ENCODE peak calls at places on chromosomes 5 and 9, in six cellular contexts. One of them, this sample, is unnamed.

GRCh38 chr5:127313847-127314473 is 23.4 kb downstream of the MEGF10 start:
- DNase-seq in bronchial epithelial cell: peak; percentile 36
- DNase-seq in fibroblast of mammary gland: peak; percentile 63
- DNase-seq in mucosa of descending colon: peak; percentile 60
- DNase-seq in CD8-positive, alpha-beta T cell: peak; percentile 73
- DNase-seq in A549: peak; percentile 60
- DNase-seq in this sample: peak; percentile 50

GRCh38 chr5:121273818-121274433 is 577.8 kb upstream of the FTMT start:
- DNase-seq in bronchial epithelial cell: peak; percentile 97
- DNase-seq in A549: peak; percentile 82
- DNase-seq in mucosa of descending colon: no peak
- DNase-seq in CD8-positive, alpha-beta T cell: no peak
- DNase-seq in fibroblast of mammary gland: peak; percentile 94
- DNase-seq in this sample: no peak

GRCh38 chr9:110801426-110801825 is 132.8 kb downstream of the MUSK start:
- DNase-seq in bronchial epithelial cell: no peak
- DNase-seq in fibroblast of mammary gland: no peak
- DNase-seq in CD8-positive, alpha-beta T cell: no peak
- DNase-seq in A549: no peak
- DNase-seq in mucosa of descending colon: no peak
- DNase-seq in this sample: no peak

GRCh38 chr9:88041447-88041846 is 67.1 kb upstream of the CDK20 start:
- DNase-seq in A549: no peak
- DNase-seq in mucosa of descending colon: no peak
- DNase-seq in CD8-positive, alpha-beta T cell: no peak
- DNase-seq in bronchial epithelial cell: no peak
- DNase-seq in fibroblast of mammary gland: peak; percentile 21
- DNase-seq in this sample: no peak

GRCh38 chr5:56668996-56669395 is 146.4 kb upstream of the MAP3K1 start:
- DNase-seq in A549: no peak
- DNase-seq in CD8-positive, alpha-beta T cell: no peak
- DNase-seq in fibroblast of mammary gland: no peak
- DNase-seq in bronchial epithelial cell: peak; percentile 48
- DNase-seq in mucosa of descending colon: no peak
- DNase-seq in this sample: no peak

GRCh38 chr5:101943784-101944183 is 352.3 kb downstream of the SLCO4C1 start:
- DNase-seq in fibroblast of mammary gland: no peak
- DNase-seq in A549: no peak
- DNase-seq in mucosa of descending colon: no peak
- DNase-seq in bronchial epithelial cell: peak; percentile 55
- DNase-seq in CD8-positive, alpha-beta T cell: no peak
- DNase-seq in this sample: no peak

GRCh38 chr9:1879501-1879900 is 135.6 kb upstream of the SMARCA2 start:
- DNase-seq in A549: no peak
- DNase-seq in mucosa of descending colon: no peak
- DNase-seq in CD8-positive, alpha-beta T cell: no peak
- DNase-seq in bronchial epithelial cell: no peak
- DNase-seq in fibroblast of mammary gland: no peak
- DNase-seq in this sample: no peak

GRCh38 chr5:164742025-164742424 is 1236.6 kb downstream of the MAT2B start:
- DNase-seq in bronchial epithelial cell: no peak
- DNase-seq in fibroblast of mammary gland: no peak
- DNase-seq in mucosa of descending colon: no peak
- DNase-seq in CD8-positive, alpha-beta T cell: no peak
- DNase-seq in A549: no peak
- DNase-seq in this sample: no peak

GRCh38 chr9:87812375-87813118 is 70.1 kb upstream of the SPATA31E1 start:
- DNase-seq in A549: peak; percentile 60
- DNase-seq in bronchial epithelial cell: peak; percentile 70
- DNase-seq in mucosa of descending colon: no peak
- DNase-seq in CD8-positive, alpha-beta T cell: no peak
- DNase-seq in fibroblast of mammary gland: peak; percentile 89
- DNase-seq in this sample: no peak

GRCh38 chr9:89374176-89374575 is 55.9 kb downstream of the SECISBP2 start:
- DNase-seq in CD8-positive, alpha-beta T cell: no peak
- DNase-seq in fibroblast of mammary gland: no peak
- DNase-seq in A549: no peak
- DNase-seq in bronchial epithelial cell: no peak
- DNase-seq in mucosa of descending colon: no peak
- DNase-seq in this sample: no peak

GRCh38 chr9:99050292-99050911 is 54.5 kb upstream of the TGFBR1 start:
- DNase-seq in bronchial epithelial cell: peak; percentile 74
- DNase-seq in CD8-positive, alpha-beta T cell: no peak
- DNase-seq in fibroblast of mammary gland: peak; percentile 68
- DNase-seq in A549: peak; percentile 21
- DNase-seq in mucosa of descending colon: no peak
- DNase-seq in this sample: no peak

GRCh38 chr9:87889065-87889881 is 6.6 kb downstream of the SPATA31E1 start:
- DNase-seq in A549: no peak
- DNase-seq in CD8-positive, alpha-beta T cell: no peak
- DNase-seq in fibroblast of mammary gland: no peak
- DNase-seq in mucosa of descending colon: no peak
- DNase-seq in bronchial epithelial cell: no peak
- DNase-seq in this sample: no peak

GRCh38 chr9:114377046-114377445 is 10.7 kb downstream of the AKNA start:
- DNase-seq in bronchial epithelial cell: no peak
- DNase-seq in CD8-positive, alpha-beta T cell: no peak
- DNase-seq in fibroblast of mammary gland: no peak
- DNase-seq in mucosa of descending colon: no peak
- DNase-seq in A549: no peak
- DNase-seq in this sample: no peak

GRCh38 chr5:134603059-134603458 is 29.6 kb downstream of the SAR1B start:
- DNase-seq in mucosa of descending colon: no peak
- DNase-seq in CD8-positive, alpha-beta T cell: no peak
- DNase-seq in bronchial epithelial cell: peak; percentile 65
- DNase-seq in fibroblast of mammary gland: peak; percentile 67
- DNase-seq in A549: no peak
- DNase-seq in this sample: no peak

GRCh38 chr5:78985407-78986223 is 505 bp upstream of the ARSB start:
- DNase-seq in CD8-positive, alpha-beta T cell: peak; percentile 53
- DNase-seq in mucosa of descending colon: no peak
- DNase-seq in bronchial epithelial cell: peak; percentile 46
- DNase-seq in fibroblast of mammary gland: peak; percentile 56
- DNase-seq in A549: peak; percentile 30
- DNase-seq in this sample: peak; percentile 38

GRCh38 chr5:35745193-35745592 is 111.5 kb upstream of the IL7R start:
- DNase-seq in bronchial epithelial cell: no peak
- DNase-seq in fibroblast of mammary gland: no peak
- DNase-seq in A549: no peak
- DNase-seq in CD8-positive, alpha-beta T cell: no peak
- DNase-seq in mucosa of descending colon: no peak
- DNase-seq in this sample: no peak

GRCh38 chr5:145943674-145944121 is 7.3 kb downstream of the SH3RF2 start:
- DNase-seq in mucosa of descending colon: no peak
- DNase-seq in A549: no peak
- DNase-seq in CD8-positive, alpha-beta T cell: no peak
- DNase-seq in bronchial epithelial cell: peak; percentile 90
- DNase-seq in fibroblast of mammary gland: peak; percentile 49
- DNase-seq in this sample: no peak

GRCh38 chr9:133107245-133107722 is 13.8 kb downstream of the RALGDS start:
- DNase-seq in fibroblast of mammary gland: no peak
- DNase-seq in mucosa of descending colon: peak; percentile 33
- DNase-seq in CD8-positive, alpha-beta T cell: no peak
- DNase-seq in bronchial epithelial cell: no peak
- DNase-seq in A549: no peak
- DNase-seq in this sample: no peak

GRCh38 chr9:21137020-21137419 is 4.6 kb downstream of the IFNW1 start:
- DNase-seq in CD8-positive, alpha-beta T cell: no peak
- DNase-seq in A549: no peak
- DNase-seq in bronchial epithelial cell: no peak
- DNase-seq in fibroblast of mammary gland: no peak
- DNase-seq in mucosa of descending colon: no peak
- DNase-seq in this sample: no peak

GRCh38 chr9:21135736-21136135 is 5.9 kb downstream of the IFNW1 start:
- DNase-seq in CD8-positive, alpha-beta T cell: no peak
- DNase-seq in mucosa of descending colon: no peak
- DNase-seq in fibroblast of mammary gland: no peak
- DNase-seq in A549: no peak
- DNase-seq in bronchial epithelial cell: no peak
- DNase-seq in this sample: no peak

GRCh38 chr9:21144620-21145019 is 3.0 kb upstream of the IFNW1 start:
- DNase-seq in mucosa of descending colon: no peak
- DNase-seq in A549: no peak
- DNase-seq in bronchial epithelial cell: no peak
- DNase-seq in fibroblast of mammary gland: no peak
- DNase-seq in CD8-positive, alpha-beta T cell: no peak
- DNase-seq in this sample: no peak

GRCh38 chr9:21141427-21141882 is at the start of gene IFNW1:
- DNase-seq in mucosa of descending colon: no peak
- DNase-seq in fibroblast of mammary gland: peak; percentile 42
- DNase-seq in A549: no peak
- DNase-seq in CD8-positive, alpha-beta T cell: no peak
- DNase-seq in bronchial epithelial cell: no peak
- DNase-seq in this sample: no peak
- TF ChIP-seq CTCF in mucosa of descending colon: no peak
- TF ChIP-seq CTCF in fibroblast of mammary gland: peak; percentile 41
- TF ChIP-seq CTCF in A549: no peak
- TF ChIP-seq CTCF in CD8-positive, alpha-beta T cell: no peak
- TF ChIP-seq CTCF in bronchial epithelial cell: peak; percentile 17
- TF ChIP-seq CTCF in this sample: no peak

GRCh38 chr5:95822408-95823240 is at the start of gene GLRX:
- DNase-seq in mucosa of descending colon: peak; percentile 82
- DNase-seq in A549: peak; percentile 88
- DNase-seq in bronchial epithelial cell: peak; percentile 97
- DNase-seq in CD8-positive, alpha-beta T cell: peak; percentile 67
- DNase-seq in fibroblast of mammary gland: peak; percentile 96
- DNase-seq in this sample: no peak

GRCh38 chr5:95824747-95825146 is 2.2 kb upstream of the GLRX start:
- DNase-seq in fibroblast of mammary gland: no peak
- DNase-seq in mucosa of descending colon: no peak
- DNase-seq in CD8-positive, alpha-beta T cell: no peak
- DNase-seq in bronchial epithelial cell: no peak
- DNase-seq in A549: no peak
- DNase-seq in this sample: no peak

GRCh38 chr5:95823241-95823737 is 763 bp upstream of the GLRX start:
- DNase-seq in CD8-positive, alpha-beta T cell: no peak
- DNase-seq in mucosa of descending colon: no peak
- DNase-seq in bronchial epithelial cell: no peak
- DNase-seq in fibroblast of mammary gland: no peak
- DNase-seq in A549: no peak
- DNase-seq in this sample: no peak

GRCh38 chr5:95822038-95822407 is 503 bp downstream of the GLRX start:
- DNase-seq in CD8-positive, alpha-beta T cell: peak; percentile 33
- DNase-seq in mucosa of descending colon: peak; percentile 82
- DNase-seq in fibroblast of mammary gland: peak; percentile 63
- DNase-seq in A549: peak; percentile 57
- DNase-seq in bronchial epithelial cell: no peak
- DNase-seq in this sample: peak; percentile 43

DNA sequence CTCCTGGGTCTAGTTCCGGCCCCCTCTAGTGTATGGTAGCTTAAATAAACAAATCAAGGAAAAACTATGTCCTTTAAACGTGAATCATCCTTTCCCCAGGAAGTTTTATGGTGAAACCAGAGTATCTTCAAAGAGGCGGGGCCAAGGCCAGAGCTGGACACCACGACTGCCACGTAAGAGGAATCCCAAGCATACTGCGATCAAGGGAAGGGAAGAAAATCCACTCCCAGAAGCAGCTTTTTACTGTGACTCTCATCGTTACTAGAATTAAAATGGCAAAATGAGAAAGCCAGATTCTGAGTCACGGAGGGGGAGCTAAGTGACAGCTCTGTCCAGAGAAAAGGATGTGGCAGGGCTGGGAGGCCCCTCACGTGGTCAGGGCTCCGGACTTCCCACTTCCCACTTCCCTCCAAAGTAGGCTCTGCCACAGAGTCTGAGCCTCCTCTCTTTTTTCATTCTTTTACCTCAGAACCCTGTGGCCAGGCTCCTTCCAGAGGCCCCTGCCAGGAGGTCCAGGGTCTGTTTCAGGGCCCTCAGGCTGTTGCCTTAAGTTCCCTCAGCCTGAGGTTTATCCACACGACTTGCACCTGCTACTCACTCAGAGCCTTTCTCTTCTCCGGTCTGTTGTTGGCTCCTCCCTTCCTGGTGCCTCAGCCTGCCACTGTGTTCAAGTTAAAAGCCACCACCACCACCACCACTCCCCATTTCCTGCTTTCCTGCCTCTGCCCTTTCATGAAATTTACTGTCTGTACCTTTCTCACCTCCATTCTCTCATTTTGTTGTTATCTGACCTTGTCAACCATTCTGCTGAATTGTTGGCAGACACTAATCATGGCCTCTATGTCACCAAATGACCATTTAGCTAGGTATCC is 1.4 kb upstream of the GLRX start:
- DNase-seq in mucosa of descending colon: peak; percentile 77
- DNase-seq in bronchial epithelial cell: peak; percentile 74
- DNase-seq in A549: peak; percentile 90
- DNase-seq in fibroblast of mammary gland: peak; percentile 96
- DNase-seq in CD8-positive, alpha-beta T cell: peak; percentile 70
- DNase-seq in this sample: no peak
- TF ChIP-seq CTCF in mucosa of descending colon: no peak
- TF ChIP-seq CTCF in bronchial epithelial cell: no peak
- TF ChIP-seq CTCF in A549: no peak
- TF ChIP-seq CTCF in fibroblast of mammary gland: no peak
- TF ChIP-seq CTCF in CD8-positive, alpha-beta T cell: no peak
- TF ChIP-seq CTCF in this sample: no peak

GRCh38 chr5:136892026-136892425 is 526.7 kb upstream of the TRPC7 start:
- DNase-seq in fibroblast of mammary gland: no peak
- DNase-seq in A549: no peak
- DNase-seq in CD8-positive, alpha-beta T cell: no peak
- DNase-seq in bronchial epithelial cell: no peak
- DNase-seq in mucosa of descending colon: no peak
- DNase-seq in this sample: no peak

GRCh38 chr5:136890431-136891148 is 525.2 kb upstream of the TRPC7 start:
- DNase-seq in A549: no peak
- DNase-seq in CD8-positive, alpha-beta T cell: no peak
- DNase-seq in fibroblast of mammary gland: no peak
- DNase-seq in bronchial epithelial cell: no peak
- DNase-seq in mucosa of descending colon: no peak
- DNase-seq in this sample: no peak

GRCh38 chr5:136886623-136887022 is 521.3 kb upstream of the TRPC7 start:
- DNase-seq in mucosa of descending colon: no peak
- DNase-seq in fibroblast of mammary gland: no peak
- DNase-seq in CD8-positive, alpha-beta T cell: no peak
- DNase-seq in bronchial epithelial cell: peak; percentile 10
- DNase-seq in A549: no peak
- DNase-seq in this sample: no peak

GRCh38 chr5:136891601-136892000 is 526.3 kb upstream of the TRPC7 start:
- DNase-seq in mucosa of descending colon: no peak
- DNase-seq in A549: no peak
- DNase-seq in fibroblast of mammary gland: no peak
- DNase-seq in CD8-positive, alpha-beta T cell: no peak
- DNase-seq in bronchial epithelial cell: no peak
- DNase-seq in this sample: no peak

GRCh38 chr5:136891175-136891574 is 525.8 kb upstream of the TRPC7 start:
- DNase-seq in mucosa of descending colon: no peak
- DNase-seq in A549: no peak
- DNase-seq in bronchial epithelial cell: no peak
- DNase-seq in CD8-positive, alpha-beta T cell: no peak
- DNase-seq in fibroblast of mammary gland: no peak
- DNase-seq in this sample: no peak
- TF ChIP-seq CTCF in mucosa of descending colon: no peak
- TF ChIP-seq CTCF in A549: no peak
- TF ChIP-seq CTCF in bronchial epithelial cell: no peak
- TF ChIP-seq CTCF in CD8-positive, alpha-beta T cell: no peak
- TF ChIP-seq CTCF in fibroblast of mammary gland: peak; percentile 5
- TF ChIP-seq CTCF in this sample: no peak

DNA sequence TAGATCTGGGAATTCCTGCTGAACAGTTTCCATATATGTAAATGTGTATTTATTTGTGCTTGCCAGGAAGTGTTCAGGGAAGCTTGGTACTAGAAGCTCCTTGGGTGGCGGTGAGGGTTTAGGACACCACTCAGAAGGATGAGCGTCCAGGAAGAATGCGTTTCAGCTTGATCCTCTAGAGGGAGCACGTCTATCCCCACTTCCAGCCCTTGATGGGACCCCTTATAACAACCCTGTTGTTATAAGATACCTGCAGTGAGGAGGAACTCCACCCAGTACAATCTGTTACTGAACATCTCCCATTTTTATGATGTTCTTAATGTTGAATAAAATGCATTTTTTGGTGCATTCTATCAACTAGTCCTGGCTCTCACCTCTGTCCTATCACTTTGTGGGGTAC is 88.9 kb downstream of the CYFIP2 start:
- DNase-seq in A549: peak; percentile 21
- DNase-seq in fibroblast of mammary gland: no peak
- DNase-seq in CD8-positive, alpha-beta T cell: no peak
- DNase-seq in mucosa of descending colon: no peak
- DNase-seq in bronchial epithelial cell: no peak
- DNase-seq in this sample: no peak
- TF ChIP-seq CTCF in A549: peak; percentile 46
- TF ChIP-seq CTCF in fibroblast of mammary gland: peak; percentile 45
- TF ChIP-seq CTCF in CD8-positive, alpha-beta T cell: no peak
- TF ChIP-seq CTCF in mucosa of descending colon: no peak
- TF ChIP-seq CTCF in bronchial epithelial cell: peak; percentile 28
- TF ChIP-seq CTCF in this sample: no peak